ENCODE peak calls at places on chromosomes 3 and 15, in ten cellular contexts. M is HepG2; A is right cardiac atrium; Z is psoas muscle; R is hepatocyte; K is A549; I is substantia nigra; H is PC-9; B is naive thymus-derived CD4-positive, alpha-beta T cell; J is RWPE1. L is an unnamed sample.

GRCh38 chr3:127612966-127613365 is 14.8 kb downstream of the MCM2 start:
- DNase-seq in M (no peak), A (no peak), Z (no peak), R (no peak), K (no peak), I (no peak), H (no peak), B (no peak), J (no peak), L (no peak)

GRCh38 chr3:55330355-55330754 is 156.8 kb downstream of the WNT5A start:
- DNase-seq in M (no peak), A (no peak), Z (no peak), R (peak; percentile 80), K (peak; percentile 29), I (no peak), H (peak; percentile 96), B (no peak), J (peak; percentile 69), L (peak; percentile 59)

GRCh38 chr15:48989175-48989574 is 25.5 kb upstream of the SHC4 start:
- DNase-seq in M (no peak), A (no peak), Z (no peak), R (no peak), K (no peak), I (no peak), H (no peak), B (no peak), J (no peak), L (no peak)

GRCh38 chr3:127141921-127142730 is 50.8 kb upstream of the PRR23E start:
- DNase-seq in M (peak; percentile 46), A (no peak), Z (peak; percentile 54), R (peak; percentile 88), K (peak; percentile 6), I (no peak), H (peak; percentile 67), B (no peak), J (peak; percentile 69), L (peak; percentile 26)

GRCh38 chr3:97576221-97576620 is 188.3 kb upstream of the ARL6 start:
- DNase-seq in M (no peak), A (no peak), Z (no peak), R (no peak), K (no peak), I (no peak), H (no peak), B (no peak), J (no peak), L (no peak)

GRCh38 chr3:185460719-185461350 is 38.0 kb downstream of the TMEM41A start:
- DNase-seq in M (no peak), A (no peak), Z (no peak), R (no peak), K (peak; percentile 21), I (no peak), H (no peak), B (no peak), J (peak; percentile 45), L (no peak)

GRCh38 chr3:63964287-63965073 is 52.3 kb upstream of the SCAANT1 start:
- DNase-seq in M (no peak), A (no peak), Z (no peak), R (no peak), K (no peak), I (no peak), H (no peak), B (no peak), J (no peak), L (no peak)

GRCh38 chr3:183298708-183299153 is 45.7 kb downstream of the B3GNT5 start:
- DNase-seq in M (no peak), A (peak; percentile 84), Z (peak; percentile 91), R (peak; percentile 68), K (no peak), I (no peak), H (no peak), B (no peak), J (peak; percentile 23), L (no peak)

GRCh38 chr3:52570076-52570475 is 33.7 kb downstream of the UQCC5 start:
- DNase-seq in M (no peak), A (no peak), Z (no peak), R (peak; percentile 9), K (no peak), I (no peak), H (no peak), B (no peak), J (no peak), L (no peak)

GRCh38 chr15:68148039-68148438 is 57.1 kb downstream of the CALML4 start:
- DNase-seq in M (no peak), A (no peak), Z (no peak), R (no peak), K (no peak), I (no peak), H (no peak), B (no peak), J (no peak), L (no peak)

GRCh38 chr3:23198801-23199200 is 4.3 kb upstream of the UBE2E2 start:
- DNase-seq in M (no peak), A (no peak), Z (no peak), R (no peak), K (no peak), I (no peak), H (no peak), B (no peak), J (no peak), L (no peak)

GRCh38 chr3:37694236-37694635 is 167.4 kb upstream of the CTDSPL start:
- DNase-seq in M (no peak), A (no peak), Z (no peak), R (peak; percentile 40), K (no peak), I (no peak), H (no peak), B (no peak), J (no peak), L (no peak)

GRCh38 chr3:172125963-172126403 is 86.6 kb downstream of the FNDC3B start:
- DNase-seq in M (no peak), A (peak; percentile 80), Z (peak; percentile 72), R (peak; percentile 67), K (no peak), I (no peak), H (no peak), B (no peak), J (no peak), L (no peak)

GRCh38 chr15:91196768-91197167 is 96.7 kb downstream of the SV2B start:
- DNase-seq in M (no peak), A (no peak), Z (no peak), R (no peak), K (no peak), I (no peak), H (no peak), B (no peak), J (no peak), L (no peak)

DNA sequence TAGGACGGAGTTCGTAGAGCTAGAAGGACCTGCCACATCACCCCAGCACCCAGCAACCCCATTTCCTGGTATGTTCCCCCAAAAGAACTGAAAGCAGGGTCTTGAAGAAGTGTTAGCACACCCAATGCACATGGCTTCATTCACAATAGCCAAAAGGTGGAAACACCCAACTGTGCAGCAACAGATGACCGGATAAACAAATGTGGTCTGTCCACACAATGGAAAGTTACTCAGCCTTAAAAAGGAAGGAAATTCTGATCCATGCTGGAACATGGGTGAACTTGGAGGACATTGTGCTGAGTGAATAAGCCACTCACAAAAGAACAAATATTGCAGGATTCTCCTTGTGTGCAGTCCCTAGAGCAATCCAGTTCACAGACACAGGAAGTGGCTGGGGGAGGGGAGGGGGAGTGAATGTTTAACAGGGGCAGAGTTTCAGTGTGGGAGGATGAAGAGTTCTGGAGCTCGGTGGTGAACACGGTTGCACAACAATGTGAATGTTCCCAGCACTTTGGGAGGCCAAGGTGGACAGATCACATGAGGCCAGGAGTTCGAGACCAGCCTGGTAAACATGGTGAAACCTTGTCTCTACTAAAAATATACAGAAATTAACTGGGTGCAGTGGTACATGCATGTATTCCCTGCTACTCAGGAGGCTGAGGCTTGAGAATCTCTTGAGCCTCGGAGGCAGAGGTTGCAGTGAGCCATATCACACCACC is 157.5 kb downstream of the NUP210 start:
- DNase-seq in M (peak; percentile 99), A (peak; percentile 4), Z (peak; percentile 55), R (peak; percentile 48), K (no peak), I (no peak), H (no peak), B (no peak), J (no peak), L (no peak)
- H3K27ac ChIP-seq in M (peak overlapping the region; percentile 93), A (no peak overlapping the region), Z (peak overlapping the region; percentile 78), R (no peak overlapping the region), K (peak overlapping the region; percentile 56), I (no peak overlapping the region), H (no peak overlapping the region), B (no peak overlapping the region), J (no peak overlapping the region), L (no peak overlapping the region)

GRCh38 chr3:65551945-65552344 is 486.8 kb downstream of the MAGI1 start:
- DNase-seq in M (no peak), A (no peak), Z (no peak), R (no peak), K (no peak), I (no peak), H (no peak), B (no peak), J (no peak), L (no peak)
- H3K27ac ChIP-seq in M (no peak overlapping the region), A (peak overlapping the region; percentile 42), Z (no peak overlapping the region), R (no peak overlapping the region), K (no peak overlapping the region), I (no peak overlapping the region), H (no peak overlapping the region), B (no peak overlapping the region), J (no peak overlapping the region), L (no peak overlapping the region)

DNA sequence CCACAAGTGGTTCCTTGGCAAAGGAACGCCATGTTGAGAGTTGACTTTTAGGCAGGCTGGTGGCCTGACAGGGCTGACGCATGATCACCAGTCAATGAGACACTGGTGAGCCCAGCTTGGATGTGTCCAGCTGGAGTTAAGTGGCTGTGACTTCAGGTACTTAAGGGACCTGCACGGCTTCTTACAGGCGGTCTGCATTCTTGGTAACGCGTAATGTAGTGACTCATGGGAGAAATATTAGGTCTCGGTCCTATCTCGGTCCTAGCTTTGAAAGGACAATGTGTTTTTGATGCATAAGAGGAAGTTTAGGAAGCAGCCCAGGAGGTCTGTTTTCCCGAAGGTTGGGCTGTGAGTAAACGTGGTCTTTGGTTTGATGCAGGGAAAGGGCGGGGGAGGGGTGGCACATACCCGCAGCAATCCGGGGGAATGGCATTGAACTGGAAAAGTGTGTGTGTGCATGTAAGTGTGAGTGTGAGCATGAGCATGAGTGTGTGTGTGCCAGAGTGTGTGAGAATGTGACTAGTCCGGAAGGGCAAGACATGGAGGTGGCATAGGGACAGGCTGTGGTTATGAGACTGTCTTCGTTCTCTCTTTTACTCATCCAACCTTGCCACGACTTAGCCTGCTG is 55.3 kb downstream of the FAM43A start:
- DNase-seq in M (peak; percentile 64), A (no peak), Z (no peak), R (peak; percentile 58), K (peak; percentile 44), I (no peak), H (peak; percentile 100), B (no peak), J (peak; percentile 65), L (no peak)
- H3K27ac ChIP-seq in M (no peak overlapping the region), A (no peak overlapping the region), Z (no peak overlapping the region), R (peak overlapping the region; percentile 47), K (peak overlapping the region; percentile 54), I (no peak overlapping the region), H (peak overlapping the region; percentile 80), B (no peak overlapping the region), J (no peak overlapping the region), L (no peak overlapping the region)

GRCh38 chr15:39344662-39345141 is 236.2 kb upstream of the THBS1 start:
- DNase-seq in M (peak; percentile 48), A (no peak), Z (no peak), R (no peak), K (no peak), I (no peak), H (no peak), B (no peak), J (no peak), L (no peak)
- H3K27ac ChIP-seq in M (no peak overlapping the region), A (no peak overlapping the region), Z (no peak overlapping the region), R (peak overlapping the region; percentile 69), K (no peak overlapping the region), I (no peak overlapping the region), H (no peak overlapping the region), B (no peak overlapping the region), J (no peak overlapping the region), L (no peak overlapping the region)

L was measured in epithelial cell of prostate.